ENCODE peak calls at places on chromosomes 5 and 9, in ten cellular contexts. H is NCI-H82; L is COR-L47; F is nephron progenitor cell; N is spleen; E is activated naive CD4-positive, alpha-beta T cell treated with anti-CD3 and anti-CD28 coated beads, Interleukin-2, amount 10 ng/mL, durations not matched to agents 7 days and 5 days; A is tibial artery; S is DMS153; D is MCF 10A; T is activated CD4-positive, alpha-beta T cell treated with anti-CD3 and anti-CD28 coated beads, Interleukin-2, amount 50 U/mL, for 48 hours. R is an unnamed sample.

GRCh38 chr5:122182491-122182921 is 53.2 kb downstream of the ZNF474 start:
- DNase-seq in S (peak; percentile 9), A (no peak), E (no peak), N (no peak), F (no peak), L (no peak), T (no peak), H (peak; percentile 82), D (peak; percentile 96), R (no peak)

GRCh38 chr5:136058031-136058971 is 29.5 kb downstream of the TGFBI start:
- DNase-seq in H (no peak), S (peak; percentile 26), F (no peak), N (peak; percentile 34), L (no peak), D (peak; percentile 95), E (no peak), A (peak; percentile 86), T (no peak), R (peak; percentile 24)

GRCh38 chr5:94396687-94397086 is 221.7 kb downstream of the KIAA0825 start:
- DNase-seq in L (no peak), D (no peak), N (no peak), F (no peak), E (no peak), H (peak; percentile 62), S (no peak), T (no peak), A (no peak), R (no peak)

GRCh38 chr9:86097510-86098224 is 1.7 kb downstream of the GOLM1 start:
- DNase-seq in H (no peak), N (no peak), D (no peak), E (no peak), T (no peak), L (peak; percentile 58), A (no peak), F (no peak), S (peak; percentile 2), R (no peak)

GRCh38 chr9:89037891-89038290 is 46.6 kb downstream of the S1PR3 start:
- DNase-seq in L (no peak), F (no peak), T (no peak), D (no peak), E (no peak), H (no peak), A (peak; percentile 60), S (no peak), N (no peak), R (no peak)

GRCh38 chr9:71793386-71794105 is 25.2 kb upstream of the CEMIP2 start:
- DNase-seq in T (no peak), L (no peak), N (no peak), A (no peak), F (peak; percentile 11), H (no peak), S (no peak), E (no peak), D (no peak), R (no peak)

GRCh38 chr9:29514336-29514735 is 1941.1 kb upstream of the C9orf72 start:
- DNase-seq in F (peak; percentile 6), T (no peak), E (no peak), H (peak; percentile 22), N (no peak), A (no peak), L (peak; percentile 36), D (no peak), S (peak; percentile 50), R (peak; percentile 5)

GRCh38 chr5:140383300-140383699 is 18.3 kb upstream of the ANKHD1 start:
- DNase-seq in A (no peak), N (no peak), T (no peak), H (no peak), F (no peak), E (no peak), S (no peak), D (no peak), L (no peak), R (no peak)

GRCh38 chr5:154737667-154738320 is 17.4 kb upstream of the LARP1 start:
- DNase-seq in L (no peak), S (no peak), T (no peak), D (no peak), E (no peak), N (no peak), F (no peak), H (no peak), A (no peak), R (no peak)

GRCh38 chr5:139592289-139592688 is 31.1 kb downstream of the UBE2D2 start:
- DNase-seq in N (no peak), L (no peak), E (no peak), D (no peak), S (no peak), A (no peak), T (no peak), F (no peak), H (no peak), R (no peak)

GRCh38 chr5:64635056-64635686 is 55.1 kb upstream of the SHISAL2B start:
- DNase-seq in L (no peak), H (peak; percentile 42), S (no peak), D (peak; percentile 50), F (no peak), N (no peak), T (no peak), E (no peak), A (no peak), R (no peak)

GRCh38 chr5:136064510-136064909 is 35.7 kb downstream of the TGFBI start:
- DNase-seq in H (peak; percentile 12), D (no peak), S (no peak), F (no peak), E (no peak), N (no peak), T (no peak), A (no peak), L (no peak), R (no peak)

GRCh38 chr5:149320791-149321330 is 24.4 kb upstream of the GRPEL2 start:
- DNase-seq in S (peak; percentile 60), D (peak; percentile 92), L (peak; percentile 85), F (peak; percentile 60), A (peak; percentile 75), T (no peak), H (peak; percentile 94), E (no peak), N (no peak), R (peak; percentile 50)

GRCh38 chr5:17436766-17437221 is 61.2 kb upstream of the TAF11L2 start:
- DNase-seq in D (no peak), L (no peak), A (no peak), F (no peak), S (no peak), H (no peak), E (no peak), N (no peak), T (no peak), R (no peak)

GRCh38 chr9:91162784-91163440 is 198.8 kb downstream of the AUH start:
- DNase-seq in F (peak; percentile 20), A (peak; percentile 69), E (peak; percentile 72), D (no peak), N (peak; percentile 93), L (no peak), H (no peak), S (peak; percentile 6), T (peak; percentile 79), R (no peak)

GRCh38 chr9:131690950-131691573 is 48.8 kb downstream of the RAPGEF1 start:
- DNase-seq in H (no peak), A (no peak), N (no peak), D (no peak), T (no peak), F (no peak), S (no peak), E (no peak), L (no peak), R (no peak)

GRCh38 chr9:95477441-95477840 is 39.3 kb downstream of the PTCH1 start:
- DNase-seq in S (no peak), F (no peak), A (no peak), L (no peak), T (no peak), H (no peak), E (no peak), D (no peak), N (no peak), R (no peak)

GRCh38 chr5:6175172-6175855 is 203.0 kb downstream of the MED10 start:
- DNase-seq in S (peak; percentile 27), A (no peak), T (no peak), H (no peak), N (no peak), E (no peak), F (no peak), D (no peak), L (no peak), R (no peak)

GRCh38 chr9:89513836-89514235 is 15.9 kb upstream of the SEMA4D start:
- DNase-seq in F (no peak), A (no peak), E (no peak), N (no peak), D (no peak), H (no peak), T (no peak), L (no peak), S (no peak), R (no peak)

GRCh38 chr5:57175586-57175985 is 1.7 kb downstream of the GPBP1 start:
- DNase-seq in S (no peak), F (peak; percentile 34), A (no peak), T (peak; percentile 64), E (peak; percentile 69), N (no peak), L (no peak), H (peak; percentile 7), D (peak; percentile 46), R (no peak)

GRCh38 chr5:54985301-54986268 is at the start of gene ESM1:
- DNase-seq in N (peak; percentile 56), A (no peak), T (no peak), D (peak; percentile 59), E (no peak), S (no peak), H (no peak), F (peak; percentile 8), L (peak; percentile 49), R (peak; percentile 36)

GRCh38 chr5:108727154-108727638 is 20.5 kb upstream of the FER start:
- DNase-seq in N (no peak), E (no peak), D (peak; percentile 47), L (no peak), A (peak; percentile 67), T (no peak), S (peak; percentile 10), H (peak; percentile 51), F (no peak), R (no peak)

GRCh38 chr5:117667105-117667504 is 1092.5 kb upstream of the SEMA6A start:
- DNase-seq in D (no peak), T (no peak), S (no peak), E (no peak), A (no peak), L (no peak), H (no peak), F (no peak), N (no peak), R (no peak)

GRCh38 chr5:16934123-16934522 is 2.0 kb downstream of the MYO10 start:
- DNase-seq in D (peak; percentile 80), A (peak; percentile 72), E (peak; percentile 39), F (peak; percentile 84), S (no peak), T (peak; percentile 57), L (peak; percentile 14), N (peak; percentile 80), H (peak; percentile 83), R (peak; percentile 74)

GRCh38 chr5:107671742-107672211 is 1.0 kb upstream of the EFNA5 start:
- DNase-seq in A (no peak), S (no peak), F (no peak), E (no peak), D (peak; percentile 87), N (no peak), H (peak; percentile 72), L (no peak), T (no peak), R (peak; percentile 38)

GRCh38 chr9:61671276-61671973 is 481.6 kb downstream of the SPATA31A7 start:
- DNase-seq in F (no peak), N (peak; percentile 69), H (peak; percentile 22), T (no peak), A (no peak), E (no peak), D (no peak), S (no peak), L (no peak), R (no peak)